ENCODE peak calls at places on chromosomes 12 and 14, in four cellular contexts. H, T, X and R are unnamed samples.
A peak's percentile ranks its signal among the peaks of the same experiment; 100 is the strongest.

GRCh38 chr12:115204957-115205754 is 521.2 kb upstream of the TBX3 start:
- DNase-seq in H (no peak), X (no peak), T (no peak), R (no peak)

GRCh38 chr14:83071888-83072501 is 1538.3 kb upstream of the SEL1L start:
- DNase-seq in H (no peak), X (no peak), T (no peak), R (no peak)

GRCh38 chr12:52895726-52896189 is 9.1 kb downstream of the KRT8 start:
- DNase-seq in H (no peak), T (no peak), X (no peak), R (no peak)

GRCh38 chr12:105369014-105369413 is 38.5 kb downstream of the C12orf75 start:
- DNase-seq in H (no peak), X (no peak), T (no peak), R (no peak)

GRCh38 chr12:114746297-114747074 is 62.5 kb upstream of the TBX3 start:
- DNase-seq in H (no peak), X (no peak), T (no peak), R (no peak)

GRCh38 chr12:20716037-20716436 is 20.9 kb downstream of the SLCO1C1 start:
- DNase-seq in X (no peak), H (no peak), T (no peak), R (no peak)

GRCh38 chr12:76945867-76946266 is 67.0 kb upstream of the CSRP2 start:
- DNase-seq in T (no peak), H (no peak), X (no peak), R (no peak)

GRCh38 chr12:52494518-52494917 is 1.5 kb upstream of the KRT6A start:
- DNase-seq in H (no peak), X (no peak), T (no peak), R (no peak)

GRCh38 chr14:53022593-53022992 is 71.7 kb upstream of the FERMT2 start:
- DNase-seq in X (no peak), H (no peak), T (no peak), R (no peak)

GRCh38 chr14:52314521-52315354 is 626 bp downstream of the PTGER2 start:
- DNase-seq in X (peak; percentile 34), H (peak; percentile 68), T (no peak), R (peak; percentile 39)

GRCh38 chr12:106309671-106310313 is 7.3 kb downstream of the TCP11L2 start:
- DNase-seq in H (no peak), T (no peak), X (no peak), R (no peak)

GRCh38 chr12:5201554-5202243 is 158.0 kb downstream of the KCNA5 start:
- DNase-seq in H (no peak), T (peak; percentile 47), X (no peak), R (no peak)

GRCh38 chr12:98154850-98155249 is 360.5 kb upstream of the TMPO start:
- DNase-seq in T (no peak), X (no peak), H (no peak), R (no peak)

GRCh38 chr14:99468836-99469592 is 11.6 kb downstream of the SETD3 start:
- DNase-seq in T (no peak), X (no peak), H (no peak), R (no peak)

GRCh38 chr14:105193916-105194782 is 13.0 kb upstream of the NUDT14 start:
- DNase-seq in H (no peak), T (no peak), X (no peak), R (no peak)

GRCh38 chr12:80352476-80352875 is 91.6 kb upstream of the PTPRQ start:
- DNase-seq in T (no peak), X (no peak), H (no peak), R (no peak)

GRCh38 chr12:84507914-84508313 is 404.7 kb downstream of the SLC6A15 start:
- DNase-seq in H (no peak), T (no peak), X (no peak), R (no peak)

GRCh38 chr12:99619389-99620158 is 28.0 kb upstream of the GARIN6 start:
- DNase-seq in X (no peak), T (no peak), H (no peak), R (no peak)

GRCh38 chr12:121626087-121626852 is at the start of gene ORAI1:
- DNase-seq in T (peak; percentile 98), X (peak; percentile 99), H (peak; percentile 98), R (peak; percentile 98)

GRCh38 chr14:52906141-52906601 is 44.7 kb downstream of the FERMT2 start:
- DNase-seq in X (no peak), H (no peak), T (no peak), R (no peak)

GRCh38 chr12:62308201-62308600 is 48.0 kb downstream of the USP15 start:
- DNase-seq in X (no peak), T (no peak), H (no peak), R (no peak)

GRCh38 chr12:88998421-88998820 is 353.9 kb downstream of the DUSP6 start:
- DNase-seq in H (no peak), T (no peak), X (no peak), R (no peak)

GRCh38 chr14:33933386-33933934 is 17.4 kb downstream of the EGLN3 start:
- DNase-seq in H (no peak), T (no peak), X (no peak), R (no peak)

GRCh38 chr12:83823386-83824045 is 1089.1 kb downstream of the SLC6A15 start:
- DNase-seq in X (peak; percentile 63), H (no peak), T (no peak), R (no peak)

GRCh38 chr12:47808574-47809380 is 10.9 kb downstream of the HDAC7 start:
- DNase-seq in X (no peak), H (no peak), T (no peak), R (peak; percentile 60)

GRCh38 chr12:106152334-106152733 is 13.6 kb upstream of the NUAK1 start:
- DNase-seq in T (no peak), X (no peak), H (no peak), R (no peak)

GRCh38 chr14:93970589-93970966 is 5.8 kb downstream of the ASB2 start:
- DNase-seq in X (peak; percentile 60), T (no peak), H (no peak), R (peak; percentile 64)
- TF ChIP-seq CTCF in X (no peak), T (no peak), H (peak; percentile 23), R (peak; percentile 73)

GRCh38 chr12:57057037-57057436 is 7.1 kb upstream of the MYO1A start:
- DNase-seq in T (no peak), X (no peak), H (no peak), R (no peak)
- TF ChIP-seq CTCF in T (no peak), X (no peak), H (no peak), R (no peak)

GRCh38 chr12:51217133-51217967 is 512 bp downstream of the POU6F1 start:
- DNase-seq in X (peak; percentile 57), T (peak; percentile 34), H (peak; percentile 79), R (peak; percentile 50)
- TF ChIP-seq CTCF in X (no peak), T (no peak), H (peak; percentile 11), R (no peak)

GRCh38 chr12:108117902-108118301 is 11.2 kb upstream of the WSCD2 start:
- DNase-seq in X (no peak), H (no peak), T (no peak), R (no peak)
- TF ChIP-seq CTCF in X (no peak), H (no peak), T (no peak), R (no peak)

GRCh38 chr14:59018978-59019377 is 169.5 kb upstream of the DAAM1 start:
- DNase-seq in H (no peak), X (no peak), T (no peak), R (no peak)
- TF ChIP-seq CTCF in H (no peak), X (no peak), T (peak; percentile 17), R (peak; percentile 11)

DNA sequence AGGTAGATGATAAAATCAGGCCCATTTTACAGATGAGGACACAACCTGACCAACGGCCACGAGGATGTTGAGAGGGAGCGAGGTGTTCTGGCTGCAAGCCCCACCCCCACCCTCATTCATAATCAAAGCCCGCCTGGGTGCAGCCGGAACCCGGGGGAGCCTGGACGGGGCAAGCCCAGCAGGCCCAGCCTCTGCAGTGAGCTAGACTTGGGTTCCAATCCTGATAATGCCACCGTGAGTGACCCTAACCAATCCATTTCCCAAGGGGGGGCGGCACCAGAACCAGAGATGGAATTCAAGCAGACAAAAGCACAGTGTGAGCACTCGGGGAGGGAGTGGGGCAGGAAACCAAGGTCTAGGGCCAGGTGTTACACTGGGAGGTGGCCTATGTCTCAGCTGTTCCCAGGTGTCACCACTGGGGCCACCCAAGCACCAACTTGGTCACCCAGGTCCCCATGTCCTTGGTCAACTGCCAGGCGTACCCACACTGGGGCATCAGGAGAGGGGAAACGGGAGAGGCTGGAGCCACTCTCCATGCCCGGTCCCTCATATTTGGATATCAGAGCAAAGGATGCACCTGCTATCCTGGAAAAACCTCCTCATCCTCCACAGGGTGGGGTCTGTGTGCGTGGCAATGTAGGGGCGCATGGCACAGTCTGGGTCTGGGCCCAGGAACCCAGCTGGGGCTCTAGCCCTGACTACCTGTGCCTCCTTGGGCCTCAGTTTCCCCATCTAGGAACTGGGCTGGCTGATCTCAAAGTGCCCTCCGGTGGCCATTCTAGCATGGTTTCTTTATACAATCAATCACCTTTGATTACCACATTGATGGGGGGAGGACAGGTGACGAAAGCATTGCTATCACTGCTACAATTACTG is 58.4 kb downstream of the FAM222A start:
- DNase-seq in X (no peak), H (peak; percentile 51), T (no peak), R (peak; percentile 13)
- TF ChIP-seq CTCF in X (no peak), H (no peak), T (no peak), R (no peak)

DNA sequence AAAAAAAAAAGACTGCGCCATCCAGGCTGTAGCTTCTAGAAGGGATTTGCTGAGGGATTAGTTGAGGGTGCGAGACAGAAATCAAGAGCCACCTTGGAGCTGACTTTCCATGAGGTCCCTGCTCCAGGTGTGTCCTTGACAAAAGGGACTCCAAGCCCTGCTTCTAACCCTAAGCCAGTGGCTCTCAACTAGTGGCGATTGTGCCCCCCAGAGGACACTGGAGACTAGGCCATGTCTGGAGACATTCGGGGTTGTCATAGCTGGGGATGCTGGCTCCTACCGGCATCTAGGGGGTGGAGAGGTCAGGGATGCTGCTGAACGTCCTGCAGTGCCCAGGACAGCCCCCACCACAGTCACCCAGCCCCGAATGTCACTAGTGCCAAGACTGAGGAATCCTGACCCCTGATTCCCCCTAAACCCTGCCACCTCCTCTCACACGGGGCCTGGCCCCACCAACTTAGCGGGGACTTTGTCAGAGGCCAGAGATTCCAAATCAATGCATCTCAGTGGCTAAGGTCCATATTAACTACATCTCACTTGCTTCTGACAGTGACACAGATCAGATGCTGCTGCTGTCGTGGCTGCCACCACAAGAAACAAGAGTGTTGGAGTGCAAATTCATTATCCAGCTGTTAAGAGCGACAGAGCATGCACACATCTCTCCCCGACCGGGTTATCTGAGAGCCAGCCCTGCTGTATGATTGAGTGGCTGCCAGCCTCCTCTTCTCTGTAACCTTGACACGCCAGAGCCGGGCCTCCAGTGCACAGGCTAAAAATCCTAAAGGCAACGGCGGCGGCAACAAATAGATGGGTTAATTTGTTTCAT is 40.4 kb downstream of the SPRING1 start:
- DNase-seq in T (no peak), X (peak; percentile 67), H (no peak), R (no peak)
- TF ChIP-seq CTCF in T (no peak), X (no peak), H (no peak), R (no peak)

GRCh38 chr12:41011939-41012338 is 176.2 kb upstream of the PDZRN4 start:
- DNase-seq in X (no peak), T (no peak), H (no peak), R (no peak)
- TF ChIP-seq CTCF in X (no peak), T (no peak), H (peak; percentile 41), R (no peak)

GRCh38 chr14:75005357-75005756 is 2.6 kb downstream of the EIF2B2 start:
- DNase-seq in X (no peak), T (no peak), H (no peak), R (no peak)

GRCh38 chr14:75001261-75001660 is 1.5 kb upstream of the EIF2B2 start:
- DNase-seq in H (no peak), X (no peak), T (no peak), R (no peak)

GRCh38 chr14:75001899-75002298 is 822 bp upstream of the EIF2B2 start:
- DNase-seq in X (no peak), H (no peak), T (no peak), R (no peak)

GRCh38 chr14:75003250-75004027 is 718 bp downstream of the EIF2B2 start:
- DNase-seq in H (no peak), T (no peak), X (no peak), R (no peak)

GRCh38 chr14:75002392-75003249 is at the start of gene EIF2B2:
- DNase-seq in X (peak; percentile 97), H (peak; percentile 99), T (peak; percentile 95), R (peak; percentile 97)
- TF ChIP-seq CTCF in X (no peak), H (peak; percentile 48), T (no peak), R (no peak)